ENCODE peak calls at places on chromosomes 4 and X, in seven cellular contexts. One of them, this sample, is unnamed.

GRCh38 chr4:61079427-61079826 is 120.7 kb upstream of the ADGRL3 start:
- DNase-seq in heart left ventricle: no peak
- DNase-seq in neural progenitor cell: no peak
- DNase-seq in NCI-H524 treated with DMSO at 0.1 percent for 48 hours: no peak
- DNase-seq in NCI-H2081: no peak
- DNase-seq in uterus: no peak
- DNase-seq in posterior cingulate gyrus: no peak
- DNase-seq in this sample: no peak

GRCh38 chr4:144820115-144820514 is 174.2 kb downstream of the HHIP start:
- DNase-seq in uterus: no peak
- DNase-seq in posterior cingulate gyrus: no peak
- DNase-seq in NCI-H524 treated with DMSO at 0.1 percent for 48 hours: no peak
- DNase-seq in NCI-H2081: no peak
- DNase-seq in heart left ventricle: no peak
- DNase-seq in neural progenitor cell: no peak
- DNase-seq in this sample: no peak

GRCh38 chr4:174358410-174358809 is 74.7 kb downstream of the CEP44 start:
- DNase-seq in NCI-H2081: no peak
- DNase-seq in heart left ventricle: no peak
- DNase-seq in posterior cingulate gyrus: no peak
- DNase-seq in uterus: no peak
- DNase-seq in neural progenitor cell: no peak
- DNase-seq in NCI-H524 treated with DMSO at 0.1 percent for 48 hours: no peak
- DNase-seq in this sample: no peak

GRCh38 chrX:54494166-54494969 is 1.7 kb downstream of the FGD1 start:
- DNase-seq in uterus: no peak
- DNase-seq in posterior cingulate gyrus: no peak
- DNase-seq in NCI-H524 treated with DMSO at 0.1 percent for 48 hours: no peak
- DNase-seq in NCI-H2081: no peak
- DNase-seq in heart left ventricle: no peak
- DNase-seq in neural progenitor cell: no peak
- DNase-seq in this sample: no peak

GRCh38 chr4:147318581-147318980 is 162.3 kb upstream of the EDNRA start:
- DNase-seq in NCI-H2081: no peak
- DNase-seq in heart left ventricle: no peak
- DNase-seq in uterus: no peak
- DNase-seq in neural progenitor cell: no peak
- DNase-seq in NCI-H524 treated with DMSO at 0.1 percent for 48 hours: no peak
- DNase-seq in posterior cingulate gyrus: no peak
- DNase-seq in this sample: no peak

GRCh38 chrX:30971761-30972603 is 82.9 kb upstream of the TAB3 start:
- DNase-seq in NCI-H2081: no peak
- DNase-seq in neural progenitor cell: peak
- DNase-seq in posterior cingulate gyrus: peak
- DNase-seq in uterus: no peak
- DNase-seq in heart left ventricle: no peak
- DNase-seq in NCI-H524 treated with DMSO at 0.1 percent for 48 hours: peak
- DNase-seq in this sample: no peak

GRCh38 chr4:14749910-14750309 is 252.4 kb upstream of the CPEB2 start:
- DNase-seq in uterus: no peak
- DNase-seq in posterior cingulate gyrus: peak
- DNase-seq in heart left ventricle: peak
- DNase-seq in NCI-H524 treated with DMSO at 0.1 percent for 48 hours: no peak
- DNase-seq in NCI-H2081: no peak
- DNase-seq in neural progenitor cell: peak
- DNase-seq in this sample: no peak

GRCh38 chrX:2457289-2458133 is 43.3 kb downstream of the DHRSX start:
- DNase-seq in heart left ventricle: no peak
- DNase-seq in uterus: no peak
- DNase-seq in neural progenitor cell: peak
- DNase-seq in NCI-H524 treated with DMSO at 0.1 percent for 48 hours: no peak
- DNase-seq in NCI-H2081: no peak
- DNase-seq in posterior cingulate gyrus: no peak
- DNase-seq in this sample: no peak

GRCh38 chrX:24475480-24475879 is 10.4 kb downstream of the PDK3 start:
- DNase-seq in heart left ventricle: no peak
- DNase-seq in NCI-H524 treated with DMSO at 0.1 percent for 48 hours: no peak
- DNase-seq in neural progenitor cell: no peak
- DNase-seq in uterus: no peak
- DNase-seq in posterior cingulate gyrus: no peak
- DNase-seq in NCI-H2081: no peak
- DNase-seq in this sample: no peak

GRCh38 chr4:98491862-98492554 is 166.4 kb downstream of the TSPAN5 start:
- DNase-seq in uterus: no peak
- DNase-seq in NCI-H2081: no peak
- DNase-seq in NCI-H524 treated with DMSO at 0.1 percent for 48 hours: no peak
- DNase-seq in heart left ventricle: no peak
- DNase-seq in posterior cingulate gyrus: no peak
- DNase-seq in neural progenitor cell: peak
- DNase-seq in this sample: no peak

GRCh38 chrX:115679460-115679859 is 118.5 kb downstream of the PLS3 start:
- DNase-seq in posterior cingulate gyrus: no peak
- DNase-seq in NCI-H2081: peak
- DNase-seq in heart left ventricle: no peak
- DNase-seq in neural progenitor cell: peak
- DNase-seq in uterus: no peak
- DNase-seq in NCI-H524 treated with DMSO at 0.1 percent for 48 hours: peak
- DNase-seq in this sample: no peak

GRCh38 chr4:27123050-27123768 is 262.6 kb downstream of the STIM2 start:
- DNase-seq in heart left ventricle: no peak
- DNase-seq in NCI-H524 treated with DMSO at 0.1 percent for 48 hours: no peak
- DNase-seq in neural progenitor cell: peak
- DNase-seq in NCI-H2081: no peak
- DNase-seq in posterior cingulate gyrus: no peak
- DNase-seq in uterus: no peak
- DNase-seq in this sample: no peak

GRCh38 chr4:118968006-118968405 is 79.4 kb downstream of the SYNPO2 start:
- DNase-seq in neural progenitor cell: peak
- DNase-seq in heart left ventricle: peak
- DNase-seq in NCI-H524 treated with DMSO at 0.1 percent for 48 hours: no peak
- DNase-seq in NCI-H2081: no peak
- DNase-seq in uterus: peak
- DNase-seq in posterior cingulate gyrus: no peak
- DNase-seq in this sample: peak

GRCh38 chrX:2272337-2272736 is 228.4 kb downstream of the DHRSX start:
- DNase-seq in heart left ventricle: no peak
- DNase-seq in neural progenitor cell: peak
- DNase-seq in posterior cingulate gyrus: no peak
- DNase-seq in NCI-H2081: no peak
- DNase-seq in NCI-H524 treated with DMSO at 0.1 percent for 48 hours: no peak
- DNase-seq in uterus: no peak
- DNase-seq in this sample: no peak

GRCh38 chr4:153344131-153345010 is at the start of gene MND1:
- DNase-seq in neural progenitor cell: peak
- DNase-seq in NCI-H2081: peak
- DNase-seq in posterior cingulate gyrus: peak
- DNase-seq in NCI-H524 treated with DMSO at 0.1 percent for 48 hours: peak
- DNase-seq in heart left ventricle: peak
- DNase-seq in uterus: peak
- DNase-seq in this sample: peak

GRCh38 chr4:101347267-101347556 is at the start of gene PPP3CA:
- DNase-seq in posterior cingulate gyrus: no peak
- DNase-seq in NCI-H2081: no peak
- DNase-seq in uterus: no peak
- DNase-seq in heart left ventricle: no peak
- DNase-seq in neural progenitor cell: no peak
- DNase-seq in NCI-H524 treated with DMSO at 0.1 percent for 48 hours: no peak
- DNase-seq in this sample: no peak

GRCh38 chr4:40199999-40200880 is 3.4 kb downstream of the RHOH start:
- DNase-seq in neural progenitor cell: no peak
- DNase-seq in uterus: peak
- DNase-seq in NCI-H524 treated with DMSO at 0.1 percent for 48 hours: no peak
- DNase-seq in posterior cingulate gyrus: no peak
- DNase-seq in NCI-H2081: no peak
- DNase-seq in heart left ventricle: no peak
- DNase-seq in this sample: no peak

GRCh38 chrX:1153940-1154339 is 58.5 kb downstream of the CRLF2 start:
- DNase-seq in uterus: no peak
- DNase-seq in neural progenitor cell: no peak
- DNase-seq in NCI-H2081: no peak
- DNase-seq in posterior cingulate gyrus: no peak
- DNase-seq in NCI-H524 treated with DMSO at 0.1 percent for 48 hours: no peak
- DNase-seq in heart left ventricle: no peak
- DNase-seq in this sample: no peak

GRCh38 chrX:140744085-140744484 is 34.5 kb downstream of the LINC00632 start:
- DNase-seq in uterus: no peak
- DNase-seq in heart left ventricle: no peak
- DNase-seq in NCI-H2081: no peak
- DNase-seq in neural progenitor cell: no peak
- DNase-seq in posterior cingulate gyrus: no peak
- DNase-seq in NCI-H524 treated with DMSO at 0.1 percent for 48 hours: no peak
- DNase-seq in this sample: no peak